ENCODE peak calls at places on chromosomes 4 and X, in eight cellular contexts. B is vagina, Y is GM20000, D is HFF-Myc, W is ovary, I is lower lobe of right lung, X is fibroblast of lung, U is RWPE1. L is an unnamed sample.

GRCh38 chr4:89000844-89001360 is 56.1 kb downstream of the FAM13A start:
- DNase-seq in X (peak; percentile 68), B (no peak), D (peak; percentile 51), U (peak; percentile 51), I (no peak), W (no peak), Y (no peak), L (peak; percentile 80)

GRCh38 chr4:124940387-124940786 is 227.9 kb upstream of the ANKRD50 start:
- DNase-seq in I (no peak), B (no peak), U (peak; percentile 57), X (peak; percentile 97), W (no peak), D (peak; percentile 66), Y (no peak), L (peak; percentile 99)

GRCh38 chrX:12686324-12686723 is 104.9 kb upstream of the PRPS2 start:
- DNase-seq in I (no peak), U (no peak), W (no peak), B (no peak), D (no peak), Y (no peak), X (no peak), L (no peak)

GRCh38 chr4:153451931-153452660 is 14.1 kb upstream of the TMEM131L start:
- DNase-seq in I (peak; percentile 49), Y (no peak), U (no peak), X (no peak), W (no peak), D (no peak), B (no peak), L (no peak)

GRCh38 chrX:118418811-118419251 is 72.9 kb downstream of the WDR44 start:
- DNase-seq in Y (no peak), B (no peak), W (no peak), I (no peak), D (no peak), X (no peak), U (no peak), L (no peak)

GRCh38 chr4:161189286-161190134 is 974.3 kb downstream of the FSTL5 start:
- DNase-seq in I (no peak), U (no peak), X (no peak), W (no peak), D (no peak), B (no peak), Y (no peak), L (no peak)

GRCh38 chrX:13774696-13775095 is 40.1 kb downstream of the OFD1 start:
- DNase-seq in W (no peak), D (no peak), X (no peak), Y (no peak), U (no peak), I (no peak), B (no peak), L (no peak)

GRCh38 chrX:147911192-147912022 is at the start of gene FMR1:
- DNase-seq in D (peak; percentile 52), B (no peak), X (peak; percentile 91), U (peak; percentile 96), I (peak; percentile 95), Y (peak; percentile 96), W (peak; percentile 95), L (peak; percentile 90)

GRCh38 chrX:10212395-10212794 is 55.6 kb downstream of the CLCN4 start:
- DNase-seq in W (no peak), U (no peak), D (no peak), X (no peak), B (no peak), Y (no peak), I (no peak), L (no peak)

GRCh38 chrX:120726294-120726693 is 96.4 kb upstream of the C1GALT1C1 start:
- DNase-seq in Y (peak; percentile 61), I (no peak), D (no peak), X (no peak), W (no peak), U (no peak), B (no peak), L (no peak)

GRCh38 chrX:13808293-13808692 is 8.6 kb downstream of the GPM6B start:
- DNase-seq in X (no peak), B (no peak), W (no peak), Y (no peak), I (no peak), D (no peak), U (no peak), L (no peak)

GRCh38 chr4:7781361-7781760 is 158.3 kb downstream of the AFAP1 start:
- DNase-seq in I (peak; percentile 43), B (no peak), X (peak; percentile 35), D (peak; percentile 51), Y (no peak), U (no peak), W (peak; percentile 14), L (peak; percentile 83)

GRCh38 chr4:19636451-19636850 is 615.3 kb upstream of the SLIT2 start:
- DNase-seq in W (no peak), D (peak; percentile 11), I (no peak), X (no peak), Y (no peak), B (no peak), U (no peak), L (no peak)

GRCh38 chrX:44305921-44306320 is 37.6 kb downstream of the EFHC2 start:
- DNase-seq in I (no peak), X (peak; percentile 1), B (no peak), Y (no peak), U (no peak), D (no peak), W (no peak), L (no peak)

GRCh38 chr4:117227925-117228324 is 142.5 kb upstream of the TRAM1L1 start:
- DNase-seq in X (no peak), W (no peak), D (no peak), B (no peak), U (no peak), I (no peak), Y (no peak), L (no peak)

GRCh38 chrX:51144828-51145442 is 187.7 kb upstream of the NUDT10 start:
- DNase-seq in W (no peak), Y (peak; percentile 14), U (peak; percentile 5), B (no peak), I (no peak), D (no peak), X (peak; percentile 25), L (peak; percentile 41)

GRCh38 chr4:22458112-22458511 is 57.8 kb downstream of the ADGRA3 start:
- DNase-seq in Y (no peak), W (no peak), I (no peak), B (no peak), X (no peak), D (no peak), U (no peak), L (no peak)

GRCh38 chrX:72314881-72315280 is 9.2 kb upstream of the CITED1 start:
- DNase-seq in X (no peak), D (no peak), B (no peak), Y (no peak), W (no peak), U (no peak), I (no peak), L (no peak)

GRCh38 chr4:20883677-20884076 is 183.4 kb downstream of the PACRGL start:
- DNase-seq in Y (no peak), D (no peak), X (no peak), I (no peak), W (no peak), B (no peak), U (no peak), L (no peak)

GRCh38 chr4:6509587-6509986 is 37.2 kb upstream of the PPP2R2C start:
- DNase-seq in X (no peak), W (no peak), I (no peak), B (peak; percentile 77), U (peak; percentile 8), Y (no peak), D (no peak), L (no peak)

GRCh38 chrX:67636532-67636931 is 92.7 kb downstream of the AR start:
- DNase-seq in U (no peak), D (no peak), I (no peak), W (no peak), B (no peak), Y (no peak), X (peak; percentile 20), L (peak; percentile 1)

DNA sequence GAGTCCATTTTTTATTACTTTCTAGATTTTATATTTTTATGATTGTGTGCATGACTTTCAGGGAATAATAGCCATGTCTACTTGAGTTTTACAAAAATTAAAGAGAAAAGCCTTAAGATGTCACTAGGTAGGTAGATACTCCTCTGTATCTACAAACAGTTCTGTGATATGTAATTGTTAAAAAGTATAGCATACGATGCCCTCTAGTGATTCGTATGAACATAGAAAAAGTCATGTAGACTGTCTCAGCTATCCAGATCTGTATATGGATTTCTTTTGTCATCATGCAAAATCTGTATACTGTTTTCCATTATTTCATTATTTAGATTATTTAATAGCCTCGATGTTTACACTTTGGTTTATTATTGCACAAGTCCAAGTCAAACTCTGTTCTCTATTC is 856.6 kb downstream of the CENPC start:
- DNase-seq in Y (no peak), U (peak; percentile 17), B (no peak), D (no peak), X (peak; percentile 11), I (no peak), W (no peak), L (peak; percentile 60)
- TF ChIP-seq CTCF in Y (no peak), U (peak; percentile 50), B (no peak), D (no peak), X (no peak), I (no peak), W (no peak), L (peak; percentile 21)

GRCh38 chr4:66169341-66169740 is 499.1 kb upstream of the EPHA5 start:
- DNase-seq in Y (no peak), B (no peak), I (no peak), D (no peak), W (no peak), U (peak; percentile 1), X (no peak), L (peak; percentile 42)
- TF ChIP-seq CTCF in Y (no peak), B (no peak), I (no peak), D (no peak), W (no peak), U (peak; percentile 17), X (no peak), L (peak; percentile 15)

GRCh38 chrX:38438321-38438720 is 85.9 kb downstream of the OTC start:
- DNase-seq in B (no peak), U (peak; percentile 2), I (no peak), Y (no peak), W (no peak), D (no peak), X (no peak), L (no peak)
- TF ChIP-seq CTCF in B (no peak), U (no peak), I (no peak), Y (no peak), W (no peak), D (no peak), X (no peak), L (no peak)

GRCh38 chr4:80452055-80452454 is 116.5 kb downstream of the CFAP299 start:
- DNase-seq in U (no peak), B (no peak), W (no peak), X (no peak), Y (no peak), I (no peak), D (no peak), L (no peak)

GRCh38 chr4:80448056-80448455 is 112.5 kb downstream of the CFAP299 start:
- DNase-seq in Y (no peak), W (no peak), U (no peak), X (no peak), B (no peak), D (no peak), I (no peak), L (no peak)

GRCh38 chr4:80446664-80447063 is 111.1 kb downstream of the CFAP299 start:
- DNase-seq in X (no peak), W (no peak), B (no peak), U (no peak), I (no peak), Y (no peak), D (no peak), L (no peak)

GRCh38 chr4:80446248-80446647 is 110.7 kb downstream of the CFAP299 start:
- DNase-seq in B (no peak), D (no peak), U (no peak), X (no peak), Y (no peak), W (no peak), I (no peak), L (no peak)

GRCh38 chr4:80447493-80447892 is 112.0 kb downstream of the CFAP299 start:
- DNase-seq in W (no peak), B (no peak), I (no peak), U (no peak), D (no peak), X (no peak), Y (no peak), L (no peak)
- TF ChIP-seq CTCF in W (no peak), B (no peak), I (no peak), U (no peak), D (no peak), X (no peak), Y (no peak), L (no peak)